ENCODE peak calls at places on chromosomes 3 and 15, in six cellular contexts. K, L, R, B, V and C are unnamed samples.

GRCh38 chr3:43873723-43874122 is 183.0 kb downstream of the ABHD5 start:
- DNase-seq in V (no peak), K (no peak), L (no peak), B (no peak), R (no peak), C (no peak)

GRCh38 chr3:186093271-186093900 is 15.5 kb downstream of the ETV5 start:
- DNase-seq in B (no peak), K (no peak), L (no peak), R (no peak), V (no peak), C (no peak)

GRCh38 chr3:71681224-71681668 is 44.0 kb downstream of the EIF4E3 start:
- DNase-seq in K (no peak), R (peak; percentile 23), L (peak; percentile 67), B (no peak), V (peak; percentile 50), C (no peak)

GRCh38 chr3:104920512-104920911 is 446.2 kb upstream of the ALCAM start:
- DNase-seq in K (no peak), R (no peak), V (no peak), L (no peak), B (no peak), C (no peak)

GRCh38 chr3:195119461-195120198 is 151.3 kb downstream of the XXYLT1 start:
- DNase-seq in V (no peak), R (no peak), B (no peak), L (peak; percentile 95), K (no peak), C (no peak)

GRCh38 chr15:39629376-39629775 is 48.5 kb downstream of the THBS1 start:
- DNase-seq in L (peak; percentile 35), K (no peak), R (no peak), V (no peak), B (peak; percentile 62), C (no peak)

GRCh38 chr3:35733276-35733675 is 94.0 kb downstream of the ARPP21 start:
- DNase-seq in K (no peak), R (no peak), L (no peak), V (no peak), B (no peak), C (no peak)

GRCh38 chr15:50128266-50128665 is 9.2 kb upstream of the ATP8B4 start:
- DNase-seq in B (no peak), K (no peak), R (no peak), V (no peak), L (no peak), C (no peak)

GRCh38 chr3:129937717-129938116 is 36.8 kb upstream of the TRH start:
- DNase-seq in V (no peak), B (no peak), R (no peak), L (no peak), K (no peak), C (no peak)

GRCh38 chr3:192482391-192482790 is 244.9 kb downstream of the FGF12 start:
- DNase-seq in R (no peak), L (no peak), K (no peak), V (no peak), B (no peak), C (no peak)

GRCh38 chr3:65432388-65433003 is 606.2 kb downstream of the MAGI1 start:
- DNase-seq in R (no peak), V (no peak), L (no peak), B (no peak), K (no peak), C (no peak)

GRCh38 chr15:53716909-53717878 is 42.3 kb downstream of the WDR72 start:
- DNase-seq in V (no peak), K (peak; percentile 15), L (no peak), B (no peak), R (no peak), C (no peak)